ENCODE peak calls at places on chromosomes 7 and 10, in four cellular contexts. N is right lobe of liver, W is neural progenitor cell, J is psoas muscle. K is an unnamed sample. For H3K4me1, the result is how much of the 10 kb centered on the place peaks cover.

GRCh38 chr7:143299840-143300239 is 11.7 kb downstream of the CASP2 start:
- DNase-seq in W (peak), J (no peak), N (peak), K (no peak)

GRCh38 chr7:112970771-112971170 is 115.9 kb downstream of the GPR85 start:
- DNase-seq in W (no peak), N (no peak), J (no peak), K (no peak)

GRCh38 chr7:31251441-31251840 is 89.1 kb downstream of the NEUROD6 start:
- DNase-seq in W (peak), N (no peak), J (no peak), K (no peak)

GRCh38 chr10:50946991-50947781 is 61.8 kb upstream of the A1CF start:
- DNase-seq in N (no peak), W (no peak), J (no peak), K (no peak)

GRCh38 chr10:14545827-14546226 is 215.1 kb upstream of the FRMD4A start:
- DNase-seq in J (no peak), W (no peak), N (no peak), K (peak)

GRCh38 chr7:131040467-131040932 is 287.2 kb upstream of the MKLN1 start:
- DNase-seq in N (no peak), J (no peak), W (peak), K (peak)

GRCh38 chr10:98357208-98357836 is 57.7 kb downstream of the PYROXD2 start:
- DNase-seq in W (no peak), N (no peak), J (no peak), K (no peak)

GRCh38 chr10:59016043-59016442 is 160.4 kb upstream of the PHYHIPL start:
- DNase-seq in W (no peak), N (no peak), J (no peak), K (no peak)

GRCh38 chr7:43868181-43868580 is 1.1 kb downstream of the MRPS24 start:
- DNase-seq in W (no peak), N (no peak), J (no peak), K (no peak)
- H3K4me3 ChIP-seq in W (peak), N (peak), J (peak), K (no peak)

GRCh38 chr7:151379534-151380198 is 30.2 kb downstream of the WDR86 start:
- DNase-seq in N (no peak), J (no peak), W (no peak), K (no peak)

GRCh38 chr7:151381083-151381332 is 28.8 kb downstream of the WDR86 start:
- DNase-seq in N (no peak), W (no peak), J (no peak), K (no peak)

GRCh38 chr7:151379193-151379520 is 30.7 kb downstream of the WDR86 start:
- DNase-seq in J (no peak), W (no peak), N (peak), K (no peak)

GRCh38 chr7:151381333-151382078 is 28.3 kb downstream of the WDR86 start:
- DNase-seq in J (no peak), N (peak), W (peak), K (no peak)

DNA sequence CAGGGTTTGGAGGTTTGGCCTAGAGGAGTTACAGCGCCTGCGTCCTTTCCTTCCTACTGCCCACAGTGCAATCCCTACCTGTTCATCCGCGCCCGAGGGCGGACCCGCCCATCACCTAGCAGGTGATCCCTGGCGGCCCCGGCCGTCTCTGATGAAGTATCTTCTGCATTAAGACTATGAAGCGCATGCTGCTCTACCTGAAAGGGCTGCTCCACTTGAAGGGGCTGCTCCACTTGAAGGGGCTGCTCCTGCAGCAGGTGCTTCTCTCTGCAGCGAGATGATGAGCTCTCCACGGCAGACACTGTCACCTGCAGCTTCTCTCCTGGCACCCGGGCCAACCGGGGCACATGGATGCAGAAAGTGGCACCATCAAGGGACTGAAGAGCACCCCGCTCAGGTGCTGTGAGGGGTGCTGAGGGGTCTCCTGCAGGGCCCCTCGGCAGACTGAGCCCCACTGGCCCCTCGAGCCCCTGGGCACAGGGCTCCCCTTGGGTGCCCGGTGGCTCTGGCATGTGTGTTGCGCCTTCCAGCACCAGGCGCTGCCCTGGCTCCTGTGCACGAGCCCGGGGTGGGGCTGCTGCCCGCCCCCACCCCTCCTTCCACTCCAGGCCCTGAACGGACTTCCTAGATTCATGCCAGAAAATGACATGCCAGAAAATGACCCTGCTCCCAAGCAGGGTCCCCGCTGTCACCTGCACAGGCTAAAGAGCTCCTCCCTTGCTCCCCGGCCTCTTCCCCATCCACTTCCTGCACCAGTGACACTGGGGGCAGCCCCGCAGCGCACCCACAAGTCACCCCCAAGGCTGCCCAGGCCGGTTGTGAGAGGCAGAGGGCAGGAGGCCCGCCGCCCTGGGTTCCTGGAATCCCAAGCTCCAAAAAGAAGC is 29.4 kb downstream of the WDR86 start:
- DNase-seq in N (no peak), W (no peak), J (no peak), K (no peak)
- H3K4me1 ChIP-seq in N (under half), W (under half), J (under half), K (under half)

GRCh38 chr7:139745330-139746143 is 32.3 kb downstream of the HIPK2 start:
- DNase-seq in J (no peak), N (peak), W (peak), K (peak)
- TF ChIP-seq CTCF in J (no peak), N (no peak), W (no peak), K (no peak)

GRCh38 chr10:46285300-46285699 is 1.5 kb upstream of the ANTXRL start:
- DNase-seq in W (no peak), J (no peak), N (no peak), K (no peak)

GRCh38 chr10:46282460-46283216 is 4.2 kb upstream of the ANTXRL start:
- DNase-seq in W (peak), N (peak), J (peak), K (peak)

GRCh38 chr10:46283217-46283944 is 3.4 kb upstream of the ANTXRL start:
- DNase-seq in J (no peak), W (no peak), N (no peak), K (no peak)

GRCh38 chr10:46284286-46285229 is 2.2 kb upstream of the ANTXRL start:
- DNase-seq in N (peak), J (peak), W (peak), K (peak)

DNA sequence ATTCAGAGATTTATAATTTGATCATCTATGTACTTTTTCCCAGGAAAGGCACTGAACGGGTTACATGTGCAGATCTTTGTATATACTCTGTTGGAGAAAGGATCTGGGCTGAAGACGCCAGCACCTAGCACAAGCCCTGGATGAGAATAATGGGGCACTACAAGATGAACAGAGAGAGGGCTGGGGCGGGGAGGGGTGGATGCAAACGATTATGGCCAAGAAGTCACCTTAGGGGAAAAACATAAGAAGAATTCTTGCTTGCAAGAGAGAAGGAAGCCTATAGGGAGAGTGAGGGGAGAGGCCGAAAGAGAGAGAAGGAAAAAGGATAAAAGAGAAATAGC is 2.9 kb upstream of the ANTXRL start:
- DNase-seq in N (no peak), W (no peak), J (no peak), K (no peak)
- H3K4me3 ChIP-seq in N (no peak), W (no peak), J (peak), K (peak)

DNA sequence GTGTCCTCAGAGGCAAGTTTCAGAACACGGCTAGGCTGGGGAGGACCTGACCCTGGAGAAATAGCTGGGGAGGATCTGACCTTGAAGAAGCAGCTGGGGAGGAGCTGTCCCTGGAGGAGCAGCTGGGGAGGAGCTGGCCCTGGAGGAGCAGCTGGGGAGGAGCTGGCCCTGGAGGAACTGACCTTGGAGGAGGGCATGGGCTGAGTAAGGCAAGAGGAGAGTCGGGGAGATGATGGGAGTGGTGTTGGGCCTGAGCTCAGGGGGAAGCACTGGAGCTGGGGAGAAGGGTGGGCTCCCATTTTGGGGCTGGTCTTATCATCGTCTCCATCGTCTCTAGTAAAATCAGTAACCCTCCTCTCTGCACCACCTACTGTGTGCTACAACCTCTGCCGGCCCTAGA is 179.8 kb upstream of the SHH start:
- DNase-seq in N (no peak), J (no peak), W (no peak), K (peak)
- H3K4me1 ChIP-seq in N (under half), J (under half), W (under half), K (under half)

DNA sequence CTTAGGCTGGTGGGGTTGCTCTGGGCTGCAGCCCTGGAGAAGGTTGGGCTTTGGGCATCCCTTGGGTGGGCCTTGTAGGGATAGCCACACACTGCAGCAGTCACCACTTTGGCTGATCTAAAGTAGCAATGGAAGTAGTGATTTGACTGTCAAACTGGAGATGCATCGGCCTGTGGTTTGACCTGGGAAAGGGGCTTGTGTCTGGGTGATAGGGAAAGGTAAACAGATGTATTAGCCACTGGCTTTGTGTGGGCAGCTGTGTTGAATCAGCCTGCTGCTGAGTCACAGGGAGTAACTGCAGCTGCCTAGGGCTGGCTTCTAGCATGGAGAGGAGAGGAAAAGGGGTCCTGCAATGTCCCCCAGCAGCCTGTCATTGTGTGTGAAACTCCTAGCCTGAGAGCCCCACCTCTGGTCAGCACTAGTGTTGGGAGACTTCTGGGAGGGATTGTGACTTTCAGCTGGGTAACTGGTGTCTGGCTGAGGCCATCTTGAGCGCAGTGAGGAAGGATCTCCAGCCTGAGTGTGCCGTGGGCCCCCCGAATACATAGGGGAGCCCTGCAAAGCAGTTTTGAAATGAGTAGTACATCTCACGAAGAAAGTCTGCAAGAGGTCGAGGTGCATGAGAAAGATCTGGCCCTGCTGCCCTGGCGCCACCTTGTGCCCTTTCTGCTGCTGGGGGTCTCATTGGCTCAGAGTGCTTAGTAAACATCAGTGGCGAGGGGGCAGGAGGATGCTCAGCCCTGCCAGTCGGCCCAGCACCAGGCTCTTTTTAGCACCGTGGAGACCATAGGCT is 117.3 kb downstream of the FANK1 start:
- DNase-seq in J (no peak), W (peak), N (no peak), K (no peak)
- TF ChIP-seq CTCF in J (no peak), W (peak), N (no peak), K (no peak)

GRCh38 chr7:106755641-106756040 is 94.7 kb upstream of the CCDC71L start:
- DNase-seq in J (no peak), N (no peak), W (no peak), K (no peak)

GRCh38 chr7:106756071-106756470 is 95.1 kb upstream of the CCDC71L start:
- DNase-seq in J (no peak), W (no peak), N (no peak), K (no peak)

GRCh38 chr7:106752345-106752744 is 91.4 kb upstream of the CCDC71L start:
- DNase-seq in N (no peak), W (no peak), J (no peak), K (no peak)

GRCh38 chr7:106756884-106757283 is 95.9 kb upstream of the CCDC71L start:
- DNase-seq in J (no peak), N (no peak), W (no peak), K (no peak)

DNA sequence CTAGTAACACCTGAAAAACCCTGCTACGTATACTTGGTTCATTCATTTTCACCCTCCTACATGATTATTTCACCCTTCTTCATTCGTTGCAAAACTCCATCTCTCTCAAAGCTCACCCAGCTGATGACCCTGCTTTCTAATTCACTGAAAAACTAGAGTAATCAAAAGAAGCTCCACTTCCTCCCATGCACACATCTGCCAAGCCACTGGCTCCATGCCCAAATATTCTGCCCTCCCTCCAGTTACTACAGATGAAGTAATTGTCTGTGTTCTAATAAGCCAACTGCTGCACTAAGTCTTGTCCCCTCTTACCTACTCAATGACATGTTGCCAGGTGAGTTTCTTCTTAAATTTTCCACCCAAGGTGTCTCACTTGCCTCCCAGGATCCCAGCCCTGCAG is 96.9 kb upstream of the CCDC71L start:
- DNase-seq in J (peak), N (peak), W (no peak), K (no peak)
- H3K4me3 ChIP-seq in J (no peak), N (no peak), W (no peak), K (no peak)

GRCh38 chr10:72331575-72332422 is 22.9 kb downstream of the DNAJB12 start:
- DNase-seq in W (peak), J (peak), N (peak), K (peak)
- H3K4me1 ChIP-seq in W (half or more), J (half or more), N (half or more), K (half or more)

GRCh38 chr7:20343211-20343610 is 12.5 kb downstream of the ITGB8 start:
- DNase-seq in N (no peak), W (peak), J (no peak), K (no peak)
- TF ChIP-seq CTCF in N (no peak), W (peak), J (no peak), K (no peak)

DNA sequence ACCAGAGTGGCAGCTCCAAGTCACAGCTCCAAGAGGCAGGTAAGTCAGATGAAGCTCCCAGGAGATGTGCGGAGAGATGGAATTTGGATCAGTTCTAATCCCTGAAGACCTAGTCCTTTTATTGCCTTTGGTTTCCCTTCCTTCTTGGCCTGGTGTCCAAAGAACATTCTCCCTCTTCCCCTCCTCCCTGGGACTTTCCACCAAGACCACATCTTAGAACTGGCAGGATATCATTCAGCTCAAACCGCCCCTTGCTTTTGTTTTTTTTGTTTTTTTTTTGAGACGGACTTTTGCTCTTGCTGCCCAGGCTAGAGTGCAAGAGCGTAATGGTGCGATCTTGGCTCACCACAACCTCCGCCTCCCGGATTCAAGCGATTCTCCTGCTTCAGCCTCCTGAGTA is 190.8 kb downstream of the GFRA1 start:
- DNase-seq in N (no peak), W (no peak), J (no peak), K (no peak)
- H3K4me3 ChIP-seq in N (no peak), W (no peak), J (no peak), K (no peak)